ENCODE peak calls at places on chromosomes 13 and 19, in six cellular contexts. Z is K562; N is mesendoderm; L is CD8-positive, alpha-beta T cell; W is small intestine; O is colonic mucosa. M is an unnamed sample. For H3K4me1, the result is how much of the 10 kb centered on the place peaks cover.

GRCh38 chr19:5048091-5048726 is 79.3 kb downstream of the KDM4B start:
- DNase-seq in L (peak), O (peak), N (peak), Z (peak), W (peak), M (peak)

GRCh38 chr13:34731486-34731885 is 210.6 kb upstream of the NBEA start:
- DNase-seq in N (no peak), W (no peak), O (no peak), Z (no peak), L (no peak), M (no peak)

GRCh38 chr19:10430505-10431253 is 10.3 kb downstream of the PDE4A start:
- DNase-seq in N (no peak), W (no peak), Z (peak), L (no peak), O (peak), M (no peak)

GRCh38 chr19:2038284-2039081 is 12.6 kb downstream of the MKNK2 start:
- DNase-seq in N (no peak), O (no peak), W (no peak), Z (no peak), L (no peak), M (peak)

GRCh38 chr19:15775249-15775648 is 12.2 kb upstream of the OR10H5 start:
- DNase-seq in O (no peak), L (no peak), N (no peak), Z (no peak), W (no peak), M (no peak)

GRCh38 chr19:11268783-11269267 is 6.5 kb upstream of the DOCK6 start:
- DNase-seq in Z (peak), W (no peak), N (no peak), L (no peak), O (peak), M (no peak)

GRCh38 chr19:9140159-9140874 is at the start of gene ZNF317:
- DNase-seq in Z (peak), O (peak), W (peak), N (peak), L (peak), M (peak)

GRCh38 chr19:30086916-30087315 is 144.9 kb downstream of the URI1 start:
- DNase-seq in N (no peak), Z (no peak), W (no peak), O (no peak), L (no peak), M (no peak)

GRCh38 chr19:23118400-23118799 is 1.6 kb downstream of the ZNF730 start:
- DNase-seq in L (no peak), W (no peak), O (no peak), N (peak), Z (no peak), M (no peak)

GRCh38 chr13:89401209-89401810 is 1730.1 kb downstream of the SLITRK5 start:
- DNase-seq in N (peak), L (no peak), W (no peak), Z (no peak), O (no peak), M (no peak)

GRCh38 chr13:79810671-79811070 is 329.7 kb downstream of the NDFIP2 start:
- DNase-seq in Z (no peak), W (no peak), N (peak), O (no peak), L (no peak), M (no peak)

GRCh38 chr13:106499905-106500304 is 35.6 kb downstream of the EFNB2 start:
- DNase-seq in N (no peak), O (no peak), L (no peak), W (no peak), Z (no peak), M (peak)

GRCh38 chr19:7562646-7563393 is 27.3 kb downstream of the PNPLA6 start:
- DNase-seq in W (peak), N (peak), O (no peak), L (no peak), Z (peak), M (no peak)

GRCh38 chr13:98033277-98034247 is 80.1 kb downstream of the IPO5 start:
- DNase-seq in L (no peak), W (peak), N (peak), Z (no peak), O (no peak), M (no peak)

GRCh38 chr19:1173845-1174809 is at the start of gene SBNO2:
- DNase-seq in N (peak), Z (peak), O (peak), L (peak), W (peak), M (peak)

GRCh38 chr13:98535501-98536357 is 41.2 kb downstream of the STK24 start:
- DNase-seq in O (no peak), W (peak), Z (no peak), L (no peak), N (peak), M (no peak)

GRCh38 chr13:77555246-77555645 is 19.7 kb downstream of the SCEL start:
- DNase-seq in O (no peak), L (no peak), Z (no peak), N (no peak), W (no peak), M (no peak)

DNA sequence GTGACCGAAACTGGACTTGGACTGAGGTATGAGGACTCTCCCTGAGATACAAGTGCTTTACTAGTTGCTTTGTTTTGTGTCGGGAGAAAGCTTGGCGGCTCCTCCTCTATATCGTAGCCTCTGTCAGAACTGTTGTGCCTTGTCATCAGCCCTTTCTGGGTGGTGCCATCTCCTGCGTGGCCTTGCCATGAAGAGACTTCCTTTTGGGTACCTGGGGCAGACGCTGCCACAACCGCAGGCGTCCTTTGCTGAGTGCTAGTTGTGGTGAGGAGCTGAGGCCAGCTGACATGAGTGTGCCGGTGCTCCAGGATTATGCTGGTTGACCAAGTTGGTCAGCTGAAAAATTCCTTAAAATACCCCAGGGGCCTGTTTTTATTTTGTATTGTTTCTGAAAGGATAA is 124.5 kb downstream of the AKAP11 start:
- DNase-seq in Z (no peak), W (no peak), O (no peak), L (peak), N (no peak), M (no peak)
- H3K4me1 ChIP-seq in Z (under half), W (under half), O (under half), L (under half), N (under half), M (half or more)

GRCh38 chr19:13830761-13831481 is 35.7 kb downstream of the ZSWIM4 start:
- DNase-seq in O (no peak), Z (no peak), L (peak), N (no peak), W (no peak), M (no peak)
- H3K27ac ChIP-seq in O (no peak), Z (no peak), L (no peak), N (no peak), W (no peak), M (no peak)

GRCh38 chr13:110875243-110875642 is 39.6 kb downstream of the ANKRD10 start:
- DNase-seq in Z (no peak), W (no peak), O (no peak), L (no peak), N (no peak), M (no peak)
- H3K4me3 ChIP-seq in Z (no peak), W (no peak), O (peak), L (no peak), N (no peak), M (no peak)

GRCh38 chr13:19764237-19764636 is 18.5 kb downstream of the PSPC1 start:
- DNase-seq in W (no peak), Z (no peak), L (no peak), N (no peak), O (no peak), M (no peak)
- H3K4me1 ChIP-seq in W (under half), Z (under half), L (under half), N (under half), O (under half), M (under half)

GRCh38 chr13:45168555-45168930 is 32.3 kb downstream of the KCTD4 start:
- DNase-seq in O (no peak), L (no peak), W (no peak), Z (no peak), N (no peak), M (no peak)
- H3K27ac ChIP-seq in O (peak), L (no peak), W (peak), Z (no peak), N (no peak), M (no peak)

DNA sequence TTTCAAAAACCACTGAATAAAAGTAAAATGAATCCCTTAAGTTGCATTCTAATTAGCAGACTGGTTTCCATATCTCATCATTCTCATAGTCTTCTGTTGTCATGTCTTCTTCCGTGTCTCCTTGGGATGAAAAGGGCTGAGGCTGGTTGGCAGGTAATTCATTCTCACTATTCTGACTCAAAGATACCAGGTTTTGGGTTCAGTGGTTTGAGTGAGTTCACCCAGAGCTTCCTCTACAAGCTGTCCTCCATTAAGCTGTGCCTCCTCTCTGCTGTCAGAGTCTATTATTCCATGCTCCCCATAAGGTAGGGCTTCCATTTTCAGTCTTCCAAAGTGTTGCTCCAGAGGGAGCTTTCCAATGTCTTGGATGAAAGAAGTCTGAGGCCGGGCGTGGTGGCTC is 68.3 kb downstream of the FNDC3A start:
- DNase-seq in O (no peak), N (no peak), W (no peak), Z (no peak), L (no peak), M (no peak)
- H3K4me3 ChIP-seq in O (no peak), N (no peak), W (no peak), Z (no peak), L (no peak), M (no peak)

GRCh38 chr19:19407640-19407933 is 2.1 kb downstream of the GATAD2A start:
- DNase-seq in Z (no peak), O (no peak), W (no peak), N (no peak), L (no peak), M (peak)

GRCh38 chr19:19405919-19406877 is 723 bp downstream of the GATAD2A start:
- DNase-seq in O (peak), Z (peak), L (peak), N (peak), W (no peak), M (peak)

GRCh38 chr19:19404879-19405860 is at the start of gene GATAD2A:
- DNase-seq in Z (peak), W (peak), O (peak), N (peak), L (peak), M (peak)

GRCh38 chr19:19409235-19410030 is 4.0 kb downstream of the GATAD2A start:
- DNase-seq in Z (no peak), N (peak), O (no peak), W (no peak), L (no peak), M (no peak)

DNA sequence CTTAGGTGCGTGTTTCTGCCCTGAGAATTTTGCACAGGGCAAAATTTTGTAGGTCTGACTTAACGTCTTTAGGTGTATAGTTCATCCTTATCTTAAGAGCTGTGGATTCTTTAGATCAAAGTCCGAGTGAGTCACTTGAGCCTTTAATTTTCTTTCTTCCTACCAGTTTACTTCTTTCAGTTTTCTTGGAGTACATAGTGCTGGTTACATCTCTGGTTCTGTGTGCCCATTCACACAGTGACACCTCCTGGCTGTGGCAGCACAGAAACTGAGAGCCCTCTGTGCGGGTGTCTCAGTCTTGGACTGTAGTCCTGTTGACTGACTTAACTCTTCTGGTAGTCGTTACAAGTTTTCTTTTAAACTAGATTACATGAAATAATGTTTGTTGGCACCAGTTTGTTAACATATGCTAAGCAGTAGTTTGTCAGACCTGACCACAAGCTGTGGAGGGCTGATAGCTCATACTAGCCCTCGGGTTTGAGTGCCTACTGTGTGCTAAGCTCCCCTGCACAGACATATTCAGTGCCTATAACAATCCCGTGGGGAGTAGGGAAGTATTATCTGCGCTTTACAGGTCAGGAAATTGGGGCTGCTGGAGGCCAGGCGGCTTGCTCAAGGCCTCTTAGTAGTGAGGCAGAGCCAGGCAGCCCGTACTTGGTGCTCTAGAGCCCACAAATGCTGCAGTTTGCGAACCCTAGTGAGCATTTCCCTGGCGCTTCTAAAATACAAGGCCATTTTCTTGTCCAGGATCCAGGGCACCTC is 1.6 kb downstream of the GATAD2A start:
- DNase-seq in W (peak), N (no peak), O (peak), L (peak), Z (no peak), M (peak)
- H3K4me1 ChIP-seq in W (under half), N (under half), O (under half), L (half or more), Z (half or more), M (under half)

GRCh38 chr19:37929512-37929911 is 22.5 kb downstream of the SIPA1L3 start:
- DNase-seq in L (no peak), Z (no peak), O (no peak), W (peak), N (no peak), M (no peak)
- H3K27ac ChIP-seq in L (no peak), Z (no peak), O (no peak), W (no peak), N (no peak), M (peak)

GRCh38 chr13:113390874-113391497 is 27.1 kb upstream of the GRTP1 start:
- DNase-seq in O (no peak), Z (no peak), W (no peak), L (no peak), N (peak), M (no peak)

GRCh38 chr13:113387396-113387795 is 23.5 kb upstream of the GRTP1 start:
- DNase-seq in L (no peak), O (no peak), N (no peak), Z (no peak), W (peak), M (no peak)

GRCh38 chr13:113393572-113394503 is 29.9 kb upstream of the GRTP1 start:
- DNase-seq in N (peak), O (peak), W (peak), L (peak), Z (peak), M (peak)

GRCh38 chr13:113397606-113398425 is 33.9 kb upstream of the GRTP1 start:
- DNase-seq in N (peak), L (no peak), Z (no peak), W (no peak), O (no peak), M (peak)

DNA sequence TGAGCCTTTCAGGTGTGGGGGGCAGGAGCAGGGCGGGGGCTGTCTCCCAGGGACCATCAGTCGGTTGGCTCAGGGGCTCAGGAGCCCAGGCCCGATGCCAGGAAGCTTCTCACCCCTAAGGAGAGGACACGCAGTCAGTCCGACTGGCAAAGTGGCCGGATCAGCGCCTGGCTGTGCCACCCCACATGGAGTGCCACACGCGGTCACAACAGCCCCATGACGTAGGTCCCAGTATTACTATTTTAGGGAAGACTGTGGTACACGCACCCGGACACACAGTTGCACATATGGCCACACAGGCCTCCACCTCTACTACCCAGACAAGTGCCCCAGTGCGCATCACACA is 29.3 kb upstream of the GRTP1 start:
- DNase-seq in Z (no peak), L (no peak), O (no peak), N (no peak), W (no peak), M (no peak)
- H3K4me3 ChIP-seq in Z (no peak), L (peak), O (peak), N (no peak), W (peak), M (peak)

DNA sequence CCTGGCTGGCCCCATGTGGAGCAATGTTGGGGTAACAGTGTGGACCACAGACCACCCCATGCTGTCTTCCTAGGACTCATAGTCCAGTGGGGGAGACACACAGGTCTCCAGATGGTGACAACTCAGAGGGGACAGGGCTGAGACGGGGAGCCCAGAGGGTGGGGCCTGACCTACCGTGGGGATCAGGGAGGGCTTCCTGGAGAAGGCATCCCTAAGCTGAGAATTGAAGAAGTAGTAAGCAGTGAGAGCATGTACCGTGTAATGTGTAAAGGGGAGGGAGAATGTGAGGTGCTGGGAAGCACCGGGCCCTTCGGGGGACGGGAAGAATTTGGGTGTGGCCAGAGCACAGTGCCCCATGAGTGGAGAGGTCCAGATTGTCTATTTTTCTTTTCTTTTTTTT is 31.0 kb downstream of the PPP1R37 start:
- DNase-seq in Z (no peak), L (no peak), W (no peak), N (no peak), O (no peak), M (no peak)
- H3K4me1 ChIP-seq in Z (under half), L (under half), W (under half), N (under half), O (under half), M (under half)